ENCODE peak calls at places on chromosomes 4 and X, in eight cellular contexts. D, P, H, R, J, S, Y and Q are unnamed samples.

GRCh38 chrX:30961387-30961786 is 72.3 kb upstream of the TAB3 start:
- DNase-seq in R (no peak), J (no peak), D (no peak), P (no peak), Y (no peak), S (no peak), H (peak; percentile 28), Q (no peak)

GRCh38 chrX:13069771-13070410 is 25.5 kb upstream of the FAM9C start:
- DNase-seq in J (no peak), H (no peak), D (no peak), R (peak; percentile 79), Y (no peak), P (no peak), S (no peak), Q (no peak)

GRCh38 chrX:110168585-110168984 is 149.3 kb downstream of the AMMECR1 start:
- DNase-seq in H (no peak), R (no peak), P (no peak), Y (no peak), D (no peak), S (no peak), J (no peak), Q (no peak)

GRCh38 chrX:140815868-140816267 is 106.3 kb downstream of the LINC00632 start:
- DNase-seq in J (no peak), S (no peak), D (no peak), R (no peak), H (no peak), P (no peak), Y (no peak), Q (peak; percentile 10)

GRCh38 chr4:155582971-155583437 is 83.6 kb upstream of the GUCY1A1 start:
- DNase-seq in J (no peak), D (no peak), Y (no peak), R (no peak), H (no peak), P (no peak), S (no peak), Q (no peak)

GRCh38 chr4:2954358-2955185 is 8.6 kb downstream of the NOP14 start:
- DNase-seq in D (no peak), R (no peak), Y (no peak), P (no peak), H (no peak), J (no peak), S (no peak), Q (no peak)

GRCh38 chr4:39480902-39481695 is 22.2 kb downstream of the LIAS start:
- DNase-seq in Y (no peak), P (no peak), S (no peak), D (no peak), H (no peak), J (no peak), R (no peak), Q (no peak)

GRCh38 chrX:31420711-31421151 is 348.9 kb upstream of the FTHL17 start:
- DNase-seq in H (no peak), J (no peak), P (no peak), Y (no peak), R (no peak), D (no peak), S (no peak), Q (no peak)

GRCh38 chr4:99394913-99395312 is 40.2 kb downstream of the ADH7 start:
- DNase-seq in S (no peak), P (no peak), D (no peak), R (no peak), J (no peak), Y (no peak), H (no peak), Q (no peak)

GRCh38 chr4:137125011-137125410 is 407.3 kb downstream of the PCDH18 start:
- DNase-seq in P (no peak), Y (no peak), S (no peak), J (peak; percentile 30), H (no peak), D (no peak), R (no peak), Q (peak; percentile 1)

GRCh38 chrX:48683411-48683982 is at the start of gene WAS:
- DNase-seq in Y (no peak), S (no peak), H (no peak), D (no peak), P (no peak), R (no peak), J (no peak), Q (no peak)

GRCh38 chr4:151035321-151035720 is 20.2 kb upstream of the LRBA start:
- DNase-seq in P (peak; percentile 90), Y (no peak), S (no peak), R (no peak), H (peak; percentile 41), J (no peak), D (no peak), Q (no peak)

GRCh38 chrX:41863343-41864203 is 59.8 kb downstream of the CASK start:
- DNase-seq in Y (no peak), R (no peak), S (no peak), H (no peak), J (no peak), D (no peak), P (no peak), Q (no peak)

GRCh38 chr4:107977482-107977881 is 12.2 kb upstream of the HADH start:
- DNase-seq in P (no peak), S (no peak), D (no peak), Y (no peak), J (no peak), H (no peak), R (no peak), Q (no peak)